ENCODE peak calls at places on chromosome 16, in four cellular contexts. O is sigmoid colon; Z is cardiac fibroblast; I is activated CD8-positive, alpha-beta T cell treated with anti-CD3 and anti-CD28 coated beads, Interleukin-2, amount 10 ng/mL, durations not matched to agents 7 days and 5 days. V is an unnamed sample.

GRCh38 chr16:68116256-68116853 is 31.2 kb downstream of the NFATC3 start:
- DNase-seq in I (no peak), Z (peak), O (no peak), V (no peak)

GRCh38 chr16:85029413-85029794 is 1.8 kb downstream of the KIAA0513 start:
- DNase-seq in Z (peak), O (peak), I (peak), V (peak)

GRCh38 chr16:15780805-15781204 is 76.0 kb downstream of the MYH11 start:
- DNase-seq in I (no peak), O (no peak), Z (no peak), V (no peak)

GRCh38 chr16:46991729-46992704 is 18.5 kb upstream of the DNAJA2 start:
- DNase-seq in Z (no peak), I (no peak), O (no peak), V (no peak)

GRCh38 chr16:87661561-87661960 is 59.3 kb downstream of the JPH3 start:
- DNase-seq in I (peak), Z (peak), O (no peak), V (no peak)

GRCh38 chr16:47477680-47478079 is 16.5 kb downstream of the PHKB start:
- DNase-seq in I (no peak), O (no peak), Z (peak), V (no peak)

GRCh38 chr16:9099131-9099625 is 7.7 kb downstream of the HAPSTR1 start:
- DNase-seq in O (no peak), I (no peak), Z (peak), V (no peak)

GRCh38 chr16:24035127-24035842 is 199.5 kb downstream of the PRKCB start:
- DNase-seq in I (peak), Z (no peak), O (no peak), V (no peak)

GRCh38 chr16:88624977-88625576 is 13.3 kb upstream of the IL17C start:
- DNase-seq in O (no peak), I (no peak), Z (no peak), V (no peak)

GRCh38 chr16:10261077-10261476 is 78.8 kb upstream of the GRIN2A start:
- DNase-seq in O (no peak), I (no peak), Z (no peak), V (no peak)

GRCh38 chr16:5709889-5710288 is 612.3 kb upstream of the EEF2KMT start:
- DNase-seq in O (no peak), Z (peak), I (no peak), V (no peak)

GRCh38 chr16:74020086-74020670 is 276.4 kb upstream of the PSMD7 start:
- DNase-seq in O (no peak), I (no peak), Z (no peak), V (no peak)

GRCh38 chr16:87303431-87303930 is 13.7 kb downstream of the C16orf95 start:
- DNase-seq in Z (peak), I (peak), O (no peak), V (no peak)

GRCh38 chr16:69069504-69069903 is 35.9 kb upstream of the HAS3 start:
- DNase-seq in I (no peak), Z (no peak), O (no peak), V (no peak)

GRCh38 chr16:89358030-89359005 is 132.0 kb downstream of the ANKRD11 start:
- DNase-seq in I (peak), Z (no peak), O (no peak), V (peak)

GRCh38 chr16:1678500-1679098 is 520 bp downstream of the JPT2 start:
- DNase-seq in Z (peak), O (no peak), I (peak), V (peak)

V was measured in effector memory CD4-positive, alpha-beta T cell.